ENCODE peak calls at places on chromosomes 2 and 18, in eight cellular contexts. T is upper lobe of left lung, E is breast epithelium, V is thoracic aorta, X is K562, P is tibial nerve, F is RWPE2, C is SK-N-SH. B is an unnamed sample.
A peak's percentile ranks its signal among the peaks of the same experiment; 100 is the strongest.

GRCh38 chr2:191318037-191318728 is 73.0 kb downstream of the MYO1B start:
- DNase-seq in T (peak; percentile 42), E (no peak), V (no peak), X (no peak), P (no peak), F (no peak), C (no peak), B (no peak)

GRCh38 chr2:129777757-129778607 is 201.5 kb upstream of the RAB6C start:
- DNase-seq in T (no peak), E (no peak), V (no peak), X (no peak), P (no peak), F (no peak), C (no peak), B (no peak)

GRCh38 chr2:9004338-9005204 is 1.1 kb upstream of the MBOAT2 start:
- DNase-seq in T (no peak), E (no peak), V (no peak), X (peak; percentile 39), P (no peak), F (no peak), C (no peak), B (no peak)

GRCh38 chr18:75114231-75114630 is 94.7 kb downstream of the PTGR3 start:
- DNase-seq in T (no peak), E (no peak), V (no peak), X (no peak), P (no peak), F (no peak), C (no peak), B (no peak)

GRCh38 chr18:12308386-12309100 is 502 bp downstream of the TUBB6 start:
- DNase-seq in T (peak; percentile 69), E (peak; percentile 68), V (peak; percentile 73), X (peak; percentile 89), P (peak; percentile 69), F (peak; percentile 86), C (peak; percentile 76), B (peak; percentile 84)

GRCh38 chr2:124566518-124566970 is 541.5 kb downstream of the CNTNAP5 start:
- DNase-seq in T (peak; percentile 62), E (no peak), V (no peak), X (no peak), P (no peak), F (no peak), C (no peak), B (no peak)

GRCh38 chr18:68164909-68165308 is 550.0 kb downstream of the TMX3 start:
- DNase-seq in T (no peak), E (no peak), V (no peak), X (no peak), P (no peak), F (no peak), C (no peak), B (no peak)

GRCh38 chr2:209661286-209661685 is 110.3 kb upstream of the UNC80 start:
- DNase-seq in T (no peak), E (no peak), V (no peak), X (no peak), P (no peak), F (no peak), C (peak; percentile 65), B (no peak)

GRCh38 chr18:60649816-60650215 is 277.2 kb upstream of the MC4R start:
- DNase-seq in T (no peak), E (no peak), V (no peak), X (no peak), P (no peak), F (no peak), C (no peak), B (no peak)

GRCh38 chr2:144325086-144325485 is 194.8 kb downstream of the ZEB2 start:
- DNase-seq in T (no peak), E (no peak), V (no peak), X (no peak), P (no peak), F (no peak), C (no peak), B (no peak)

GRCh38 chr2:241052677-241053360 is 49.3 kb downstream of the MTERF4 start:
- DNase-seq in T (peak; percentile 20), E (peak; percentile 9), V (no peak), X (no peak), P (no peak), F (peak; percentile 59), C (no peak), B (no peak)

GRCh38 chr2:215751911-215752272 is 261.5 kb downstream of the MREG start:
- DNase-seq in T (no peak), E (no peak), V (no peak), X (no peak), P (no peak), F (no peak), C (no peak), B (no peak)

GRCh38 chr2:144354953-144355352 is 165.0 kb downstream of the ZEB2 start:
- DNase-seq in T (no peak), E (no peak), V (no peak), X (no peak), P (no peak), F (no peak), C (no peak), B (no peak)

GRCh38 chr18:5972298-5972697 is 77.0 kb upstream of the TMEM200C start:
- DNase-seq in T (no peak), E (no peak), V (no peak), X (no peak), P (no peak), F (no peak), C (no peak), B (no peak)

GRCh38 chr2:156466739-156467405 is 30.7 kb downstream of the GPD2 start:
- DNase-seq in T (peak; percentile 58), E (peak; percentile 22), V (no peak), X (no peak), P (peak; percentile 60), F (no peak), C (no peak), B (no peak)

GRCh38 chr2:155250800-155251199 is 552.3 kb downstream of the KCNJ3 start:
- DNase-seq in T (no peak), E (no peak), V (no peak), X (no peak), P (no peak), F (no peak), C (peak; percentile 5), B (no peak)

GRCh38 chr18:74521068-74521725 is 13.1 kb upstream of the CNDP1 start:
- DNase-seq in T (no peak), E (no peak), V (no peak), X (no peak), P (no peak), F (no peak), C (no peak), B (no peak)

GRCh38 chr2:102147935-102148334 is 5.4 kb downstream of the IL1R1 start:
- DNase-seq in T (no peak), E (no peak), V (no peak), X (no peak), P (peak; percentile 45), F (no peak), C (no peak), B (no peak)

GRCh38 chr2:144830543-144830942 is 310.6 kb upstream of the ZEB2 start:
- DNase-seq in T (no peak), E (no peak), V (no peak), X (no peak), P (no peak), F (no peak), C (no peak), B (no peak)

GRCh38 chr18:22433960-22434359 is 16.2 kb upstream of the CTAGE1 start:
- DNase-seq in T (no peak), E (no peak), V (no peak), X (no peak), P (no peak), F (no peak), C (no peak), B (no peak)

GRCh38 chr2:213241817-213242216 is 42.4 kb upstream of the SPAG16 start:
- DNase-seq in T (no peak), E (no peak), V (no peak), X (no peak), P (no peak), F (no peak), C (no peak), B (no peak)
- H3K4me1 ChIP-seq in T (no peaks in the 10 kb centered on the region), E (no peaks in the 10 kb centered on the region), V (peaks cover 17% of the 10 kb centered on the region), X (no peaks in the 10 kb centered on the region), P (peaks cover 6% of the 10 kb centered on the region), F (peaks cover 25% of the 10 kb centered on the region), C (no peaks in the 10 kb centered on the region), B (peaks cover 19% of the 10 kb centered on the region)

DNA sequence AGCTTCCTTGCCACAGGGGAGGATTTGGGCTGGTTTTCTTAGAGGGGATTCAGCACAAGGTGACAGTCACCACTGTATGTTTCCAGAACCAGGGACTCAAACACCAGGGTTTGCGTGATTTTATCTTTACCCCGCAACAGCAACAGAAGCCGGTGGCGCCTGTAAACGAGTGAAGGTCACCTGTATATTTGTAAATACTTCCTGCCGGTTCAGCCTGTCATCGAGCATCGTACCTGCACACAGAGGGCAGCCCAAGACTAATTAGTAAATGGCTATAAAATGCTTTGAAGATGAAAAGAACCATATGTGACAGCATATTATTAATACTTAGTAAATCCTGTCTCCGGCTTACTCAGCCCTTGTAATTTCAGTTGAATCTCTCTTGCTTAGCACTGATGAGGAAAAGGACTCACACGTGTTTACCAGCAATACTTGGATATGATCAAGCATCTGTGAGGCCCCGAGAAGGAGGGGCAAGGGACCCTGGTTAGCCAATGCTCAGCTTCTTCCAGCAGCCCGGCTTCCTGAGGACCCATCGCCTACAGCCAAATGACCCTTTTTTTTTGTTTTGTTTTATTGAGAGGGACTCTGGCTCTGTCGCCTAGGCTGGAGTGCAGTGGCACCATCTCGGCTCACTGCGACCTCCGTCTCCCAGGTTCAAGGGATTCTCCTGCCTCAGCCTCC is 51.3 kb upstream of the FOSL2 start:
- DNase-seq in T (no peak), E (no peak), V (no peak), X (no peak), P (no peak), F (no peak), C (no peak), B (no peak)
- H3K27ac ChIP-seq in T (no peak overlapping the region), E (peak overlapping the region; percentile 65), V (peak overlapping the region; percentile 54), X (no peak overlapping the region), P (peak overlapping the region; percentile 63), F (no peak overlapping the region), C (no peak overlapping the region), B (no peak overlapping the region)

GRCh38 chr2:85792783-85793441 is 39.1 kb downstream of the ATOH8 start:
- DNase-seq in T (no peak), E (no peak), V (no peak), X (no peak), P (no peak), F (no peak), C (peak; percentile 17), B (no peak)
- H3K4me1 ChIP-seq in T (peaks cover 46% of the 10 kb centered on the region), E (peaks cover 3% of the 10 kb centered on the region), V (peaks cover 51% of the 10 kb centered on the region), X (no peaks in the 10 kb centered on the region), P (peaks cover 50% of the 10 kb centered on the region), F (peaks cover 12% of the 10 kb centered on the region), C (peaks cover 26% of the 10 kb centered on the region), B (no peaks in the 10 kb centered on the region)

DNA sequence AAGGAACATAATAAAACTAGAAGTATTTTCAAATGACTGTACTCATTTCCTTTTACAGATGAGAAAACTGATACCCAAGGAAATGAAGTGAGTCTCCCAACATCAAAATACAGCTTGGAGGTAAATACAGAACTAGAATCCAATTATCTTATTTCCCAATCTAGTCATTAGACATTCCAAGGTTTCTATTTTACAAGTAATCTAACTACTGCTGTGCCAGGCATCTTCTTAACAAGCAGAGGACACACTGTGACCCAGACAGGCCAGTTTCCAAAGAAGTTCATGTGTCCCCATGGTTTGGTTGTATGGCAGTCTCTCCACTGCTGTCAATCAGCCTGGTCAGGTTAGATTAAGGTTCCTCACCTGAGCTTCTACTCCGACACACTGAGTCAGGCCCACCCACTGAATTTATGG is 143.5 kb downstream of the THADA start:
- DNase-seq in T (no peak), E (no peak), V (no peak), X (no peak), P (no peak), F (no peak), C (no peak), B (no peak)
- H3K27ac ChIP-seq in T (no peak overlapping the region), E (peak overlapping the region; percentile 41), V (no peak overlapping the region), X (no peak overlapping the region), P (no peak overlapping the region), F (peak overlapping the region; percentile 59), C (peak overlapping the region; percentile 40), B (no peak overlapping the region)